ENCODE peak calls at places on chromosomes 13 and 19, in six cellular contexts. X, M, N, Q, I and C are unnamed samples.

GRCh38 chr19:47209323-47210179 is 21.4 kb downstream of the BBC3 start:
- DNase-seq in X (no peak), M (no peak), N (no peak), Q (no peak), I (no peak), C (no peak)

GRCh38 chr13:45105895-45106294 is 14.4 kb upstream of the GTF2F2 start:
- DNase-seq in X (no peak), M (peak), N (no peak), Q (no peak), I (no peak), C (no peak)

GRCh38 chr13:32045963-32046785 is 14.6 kb downstream of the FRY start:
- DNase-seq in X (peak), M (peak), N (no peak), Q (no peak), I (no peak), C (no peak)

GRCh38 chr13:100652510-100652909 is 22.1 kb downstream of the TMTC4 start:
- DNase-seq in X (no peak), M (no peak), N (no peak), Q (no peak), I (no peak), C (no peak)

GRCh38 chr19:6873708-6874431 is 13.5 kb upstream of the ADGRE1 start:
- DNase-seq in X (no peak), M (no peak), N (no peak), Q (no peak), I (no peak), C (no peak)

GRCh38 chr13:69474286-69474685 is 633.3 kb upstream of the ATXN8OS start:
- DNase-seq in X (no peak), M (peak), N (no peak), Q (no peak), I (no peak), C (no peak)

GRCh38 chr19:42132851-42133528 is 744 bp upstream of the POU2F2 start:
- DNase-seq in X (peak), M (peak), N (no peak), Q (peak), I (peak), C (no peak)

GRCh38 chr19:55383789-55384575 is at the start of gene TMEM238:
- DNase-seq in X (peak), M (peak), N (no peak), Q (peak), I (no peak), C (no peak)

GRCh38 chr19:42467437-42467760 is 24.7 kb upstream of the CXCL17 start:
- DNase-seq in X (no peak), M (no peak), N (no peak), Q (no peak), I (no peak), C (no peak)

GRCh38 chr19:50830266-50831025 is 2.9 kb downstream of the KLK15 start:
- DNase-seq in X (no peak), M (no peak), N (no peak), Q (no peak), I (no peak), C (no peak)

GRCh38 chr13:39451860-39452301 is 151.1 kb downstream of the LHFPL6 start:
- DNase-seq in X (peak), M (no peak), N (no peak), Q (no peak), I (no peak), C (no peak)

GRCh38 chr19:53294786-53295441 is 27.4 kb upstream of the VN1R4 start:
- DNase-seq in X (no peak), M (no peak), N (no peak), Q (no peak), I (no peak), C (no peak)

GRCh38 chr19:45901432-45901903 is 945 bp downstream of the MYPOP start:
- DNase-seq in X (peak), M (no peak), N (peak), Q (peak), I (no peak), C (no peak)

GRCh38 chr13:40109324-40109958 is 454.0 kb downstream of the COG6 start:
- DNase-seq in X (no peak), M (peak), N (no peak), Q (no peak), I (no peak), C (no peak)

GRCh38 chr13:106802917-106803316 is 235.0 kb upstream of the ARGLU1 start:
- DNase-seq in X (no peak), M (no peak), N (no peak), Q (no peak), I (no peak), C (no peak)

GRCh38 chr19:14471436-14472187 is 3.5 kb downstream of the PTGER1 start:
- DNase-seq in X (no peak), M (no peak), N (no peak), Q (no peak), I (no peak), C (no peak)

GRCh38 chr19:41894350-41894749 is 11.4 kb downstream of the ARHGEF1 start:
- DNase-seq in X (no peak), M (no peak), N (no peak), Q (no peak), I (no peak), C (no peak)

GRCh38 chr19:11652056-11652455 is 54.8 kb downstream of the ZNF627 start:
- DNase-seq in X (no peak), M (no peak), N (no peak), Q (no peak), I (no peak), C (no peak)

GRCh38 chr19:11656535-11656934 is 59.3 kb downstream of the ZNF627 start:
- DNase-seq in X (no peak), M (no peak), N (no peak), Q (no peak), I (no peak), C (no peak)

GRCh38 chr19:11651062-11651461 is 53.8 kb downstream of the ZNF627 start:
- DNase-seq in X (no peak), M (no peak), N (no peak), Q (no peak), I (no peak), C (no peak)

GRCh38 chr19:11649941-11650340 is 52.7 kb downstream of the ZNF627 start:
- DNase-seq in X (no peak), M (no peak), N (no peak), Q (no peak), I (no peak), C (no peak)

GRCh38 chr19:11652492-11652891 is 55.2 kb downstream of the ZNF627 start:
- DNase-seq in X (no peak), M (no peak), N (no peak), Q (no peak), I (no peak), C (no peak)
- H3K4me3 ChIP-seq in X (no peak), M (no peak), N (no peak), Q (no peak), I (no peak), C (no peak)

GRCh38 chr13:112984501-112984900 is 15.5 kb downstream of the MCF2L start:
- DNase-seq in X (no peak), M (peak), N (no peak), Q (no peak), I (no peak), C (no peak)
- H3K4me3 ChIP-seq in X (no peak), M (peak), N (peak), Q (peak), I (peak), C (no peak)

DNA sequence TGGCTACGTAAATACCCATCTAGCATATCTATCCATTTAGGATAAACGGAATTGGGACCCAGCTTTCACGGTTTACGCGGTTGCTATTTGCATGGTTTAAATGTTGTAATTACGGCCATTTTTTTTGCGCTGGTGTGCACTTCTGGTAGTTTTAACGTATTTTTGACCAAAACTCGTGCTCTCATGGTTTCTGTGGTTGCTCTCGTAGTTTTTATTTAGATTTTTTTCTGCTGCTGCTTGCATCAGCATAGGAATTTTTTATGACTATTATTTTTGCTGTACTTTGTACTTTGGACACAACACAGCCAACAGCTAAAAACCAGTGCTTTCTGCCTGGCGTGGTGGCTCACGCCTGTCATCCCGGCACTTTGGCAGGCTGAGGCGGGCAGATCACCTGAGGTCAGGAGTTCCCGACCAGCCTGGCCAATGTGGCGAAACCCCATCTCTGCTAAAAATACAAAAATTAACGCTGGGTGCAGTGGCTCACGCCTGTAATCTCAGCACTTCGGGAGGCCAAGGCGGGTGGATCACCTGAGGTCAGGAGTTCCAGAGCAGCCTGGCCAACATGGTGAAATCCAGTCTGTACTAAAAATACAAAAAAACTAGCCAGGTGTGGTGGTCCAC is 32.6 kb downstream of the TIMM13 start:
- DNase-seq in X (no peak), M (no peak), N (no peak), Q (peak), I (no peak), C (no peak)
- H3K4me3 ChIP-seq in X (no peak), M (no peak), N (no peak), Q (peak), I (no peak), C (peak)

GRCh38 chr13:26557051-26557392 is 461 bp upstream of the WASF3 start:
- DNase-seq in X (no peak), M (no peak), N (no peak), Q (no peak), I (no peak), C (no peak)
- H3K4me3 ChIP-seq in X (peak), M (peak), N (peak), Q (peak), I (peak), C (peak)

DNA sequence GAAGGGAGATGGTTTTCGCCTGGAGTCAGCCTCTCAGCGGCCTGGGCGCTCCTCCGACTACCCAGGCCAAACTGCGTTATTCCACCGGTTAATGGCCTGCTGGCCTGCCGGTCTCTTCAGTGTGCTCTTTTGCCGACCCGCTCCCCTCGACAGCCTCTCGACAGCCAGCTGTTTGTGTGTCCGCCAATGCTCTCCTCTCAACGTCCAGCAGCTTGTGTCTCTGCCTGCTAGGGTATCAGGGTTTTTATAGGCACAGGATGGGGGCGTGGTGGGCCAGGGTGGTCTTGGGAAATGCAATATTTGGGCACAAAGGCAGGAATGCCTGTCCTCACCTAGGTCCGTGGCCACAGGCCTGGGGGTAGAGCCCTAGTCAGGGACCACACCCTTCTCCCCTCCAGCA is 1.5 kb upstream of the ZNF235 start:
- DNase-seq in X (no peak), M (no peak), N (no peak), Q (no peak), I (no peak), C (no peak)
- H3K4me3 ChIP-seq in X (no peak), M (no peak), N (no peak), Q (no peak), I (no peak), C (no peak)

GRCh38 chr19:40228863-40229262 is 2.4 kb upstream of the CCNP start:
- DNase-seq in X (no peak), M (no peak), N (no peak), Q (no peak), I (no peak), C (no peak)

GRCh38 chr19:40224342-40225148 is 1.9 kb downstream of the CCNP start:
- DNase-seq in X (no peak), M (peak), N (no peak), Q (peak), I (no peak), C (no peak)

GRCh38 chr19:40223135-40223822 is 3.2 kb downstream of the CCNP start:
- DNase-seq in X (no peak), M (no peak), N (no peak), Q (peak), I (no peak), C (no peak)

GRCh38 chr19:40228371-40228770 is 1.9 kb upstream of the CCNP start:
- DNase-seq in X (no peak), M (no peak), N (no peak), Q (no peak), I (no peak), C (no peak)

DNA sequence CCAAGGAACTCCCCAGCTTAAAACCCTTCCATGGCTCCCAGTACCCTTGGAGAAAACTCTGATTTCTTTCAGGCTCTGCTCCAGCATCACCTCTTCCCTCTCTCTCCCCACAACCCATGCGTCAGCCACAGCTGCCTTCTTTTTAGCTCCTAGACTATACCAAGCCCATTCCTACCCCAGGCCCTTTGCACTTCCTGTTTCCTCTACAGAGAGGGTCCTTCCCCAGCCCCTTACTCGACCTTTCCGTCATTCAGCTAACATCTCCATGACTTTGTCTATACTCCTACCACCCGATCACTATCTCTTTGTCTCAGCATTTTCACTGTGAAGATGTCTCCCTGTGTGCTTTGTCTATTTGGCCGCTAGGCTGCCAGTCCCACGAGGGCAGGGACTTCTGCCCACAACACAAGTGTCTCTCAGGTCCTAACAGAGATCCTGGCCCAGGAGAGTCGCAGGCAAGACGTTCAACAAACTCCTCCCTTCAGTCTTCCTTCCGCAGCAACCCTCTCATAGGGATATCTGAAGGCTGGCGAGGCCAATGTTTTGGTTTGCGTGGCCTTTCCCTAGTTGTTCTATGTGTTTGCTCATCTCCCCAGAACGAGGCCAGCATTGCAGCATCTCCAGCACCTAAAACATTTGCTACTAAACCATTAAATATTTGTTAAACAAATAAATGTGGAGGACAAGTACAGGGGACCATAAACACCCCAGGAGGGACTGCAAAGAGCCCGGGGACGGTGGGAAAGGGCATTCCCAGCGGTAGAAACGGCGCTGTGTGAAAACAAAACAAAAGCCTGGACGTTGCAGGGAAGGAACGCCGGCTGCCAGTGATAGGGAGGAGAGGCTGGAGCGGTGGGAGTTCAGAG is 816 bp downstream of the CCNP start:
- DNase-seq in X (no peak), M (peak), N (no peak), Q (no peak), I (no peak), C (no peak)
- H3K4me3 ChIP-seq in X (no peak), M (peak), N (peak), Q (peak), I (peak), C (peak)

GRCh38 chr13:67353891-67354459 is 123.8 kb upstream of the PCDH9 start:
- DNase-seq in X (no peak), M (no peak), N (no peak), Q (no peak), I (no peak), C (no peak)
- H3K4me3 ChIP-seq in X (no peak), M (no peak), N (no peak), Q (no peak), I (peak), C (no peak)